ENCODE peak calls at places on chromosome 19, in ten cellular contexts. J, P, M, Y, H, T, Q, W, O and S are unnamed samples.

GRCh38 chr19:4108767-4109625 is 14.9 kb downstream of the MAP2K2 start:
- DNase-seq in J (no peak), P (no peak), M (no peak), Y (no peak), H (no peak), T (no peak), Q (no peak), W (no peak), O (no peak), S (no peak)

GRCh38 chr19:30870861-30871260 is 478.4 kb downstream of the TSHZ3 start:
- DNase-seq in J (no peak), P (peak; percentile 9), M (no peak), Y (no peak), H (no peak), T (peak; percentile 43), Q (no peak), W (peak; percentile 26), O (no peak), S (no peak)

GRCh38 chr19:52527954-52528326 is 472 bp downstream of the ZNF808 start:
- DNase-seq in J (no peak), P (peak; percentile 1), M (peak; percentile 20), Y (no peak), H (peak; percentile 47), T (peak; percentile 39), Q (peak; percentile 13), W (no peak), O (peak; percentile 2), S (no peak)

GRCh38 chr19:15923702-15924101 is 10.6 kb downstream of the CYP4F11 start:
- DNase-seq in J (no peak), P (no peak), M (no peak), Y (no peak), H (no peak), T (no peak), Q (no peak), W (no peak), O (no peak), S (no peak)

GRCh38 chr19:2603320-2603719 is 99.2 kb downstream of the GNG7 start:
- DNase-seq in J (peak; percentile 87), P (peak; percentile 92), M (no peak), Y (peak; percentile 77), H (peak; percentile 58), T (peak; percentile 35), Q (no peak), W (peak; percentile 66), O (peak; percentile 84), S (peak; percentile 85)

GRCh38 chr19:2582984-2583956 is 107.3 kb downstream of the GADD45B start:
- DNase-seq in J (peak; percentile 50), P (peak; percentile 13), M (no peak), Y (no peak), H (no peak), T (no peak), Q (no peak), W (no peak), O (no peak), S (no peak)

GRCh38 chr19:44603201-44603945 is 10.0 kb upstream of the IGSF23 start:
- DNase-seq in J (no peak), P (peak; percentile 96), M (peak; percentile 27), Y (peak; percentile 18), H (no peak), T (no peak), Q (no peak), W (no peak), O (peak; percentile 92), S (no peak)

GRCh38 chr19:1767464-1767933 is 14.2 kb downstream of the ONECUT3 start:
- DNase-seq in J (no peak), P (peak; percentile 9), M (no peak), Y (no peak), H (peak; percentile 67), T (peak; percentile 83), Q (peak; percentile 75), W (peak; percentile 43), O (no peak), S (no peak)

GRCh38 chr19:10110972-10111317 is 548 bp upstream of the P2RY11 start:
- DNase-seq in J (no peak), P (no peak), M (no peak), Y (no peak), H (no peak), T (no peak), Q (no peak), W (no peak), O (no peak), S (no peak)

GRCh38 chr19:23254141-23254910 is 4.1 kb upstream of the ZNF724 start:
- DNase-seq in J (no peak), P (no peak), M (no peak), Y (no peak), H (peak; percentile 37), T (no peak), Q (no peak), W (no peak), O (no peak), S (no peak)
- TF ChIP-seq CTCF in J (no peak), P (no peak), M (no peak), Y (no peak), H (no peak), T (no peak), Q (no peak), W (no peak), O (no peak), S (no peak)

GRCh38 chr19:35590875-35591274 is 4.9 kb downstream of the PMIS2 start:
- DNase-seq in J (no peak), P (no peak), M (no peak), Y (no peak), H (no peak), T (no peak), Q (no peak), W (no peak), O (no peak), S (no peak)

GRCh38 chr19:35595928-35596327 is 10.0 kb downstream of the PMIS2 start:
- DNase-seq in J (no peak), P (no peak), M (no peak), Y (no peak), H (no peak), T (no peak), Q (no peak), W (no peak), O (no peak), S (no peak)

GRCh38 chr19:35587326-35587725 is 1.4 kb downstream of the PMIS2 start:
- DNase-seq in J (no peak), P (peak; percentile 32), M (no peak), Y (peak; percentile 11), H (no peak), T (no peak), Q (no peak), W (no peak), O (peak; percentile 10), S (no peak)

GRCh38 chr19:35596366-35596999 is 10.5 kb downstream of the PMIS2 start:
- DNase-seq in J (no peak), P (no peak), M (no peak), Y (no peak), H (no peak), T (no peak), Q (no peak), W (peak; percentile 70), O (no peak), S (no peak)

DNA sequence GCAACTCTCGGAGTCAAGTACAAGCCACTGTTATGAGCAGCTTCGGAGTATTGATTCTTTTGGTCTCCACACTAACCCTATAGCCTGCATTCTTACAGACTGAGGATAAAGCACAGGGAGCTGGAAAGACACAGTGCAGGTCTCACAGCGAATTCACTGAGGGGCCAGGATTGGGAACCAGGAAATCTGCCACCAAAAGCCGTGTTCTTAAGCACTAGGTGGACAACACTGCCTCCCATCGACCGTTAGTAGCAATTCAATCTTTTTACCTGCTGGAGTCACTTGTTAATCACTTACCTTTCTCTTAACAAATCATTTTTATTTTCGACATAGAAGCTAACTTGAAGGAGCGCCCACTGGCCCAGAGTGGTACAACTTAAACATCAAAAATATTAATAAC is 6.3 kb downstream of the PMIS2 start:
- DNase-seq in J (no peak), P (peak; percentile 26), M (no peak), Y (no peak), H (peak; percentile 76), T (peak; percentile 19), Q (peak; percentile 16), W (peak; percentile 25), O (peak; percentile 16), S (no peak)
- TF ChIP-seq CTCF in J (no peak), P (peak; percentile 65), M (no peak), Y (peak; percentile 29), H (peak; percentile 73), T (peak; percentile 15), Q (no peak), W (peak; percentile 26), O (peak; percentile 47), S (peak; percentile 75)

GRCh38 chr19:13309853-13310252 is 159.6 kb downstream of the IER2 start:
- DNase-seq in J (no peak), P (no peak), M (no peak), Y (no peak), H (no peak), T (no peak), Q (no peak), W (no peak), O (no peak), S (no peak)
- TF ChIP-seq CTCF in J (no peak), P (no peak), M (no peak), Y (no peak), H (no peak), T (no peak), Q (no peak), W (no peak), O (no peak), S (no peak)

GRCh38 chr19:633068-633785 is at the start of gene POLRMT:
- DNase-seq in J (peak; percentile 99), P (peak; percentile 98), M (peak; percentile 99), Y (peak; percentile 97), H (peak; percentile 99), T (peak; percentile 94), Q (peak; percentile 94), W (peak; percentile 99), O (peak; percentile 96), S (no peak)
- TF ChIP-seq CTCF in J (no peak), P (no peak), M (no peak), Y (no peak), H (no peak), T (no peak), Q (no peak), W (peak; percentile 24), O (no peak), S (no peak)

GRCh38 chr19:33398361-33399060 is 25.0 kb downstream of the CEBPG start:
- DNase-seq in J (no peak), P (no peak), M (no peak), Y (no peak), H (no peak), T (no peak), Q (no peak), W (no peak), O (no peak), S (no peak)

GRCh38 chr19:33399081-33399744 is 25.7 kb downstream of the CEBPG start:
- DNase-seq in J (no peak), P (no peak), M (no peak), Y (no peak), H (no peak), T (peak; percentile 27), Q (no peak), W (no peak), O (no peak), S (no peak)

GRCh38 chr19:33396701-33397535 is 23.4 kb downstream of the CEBPG start:
- DNase-seq in J (no peak), P (no peak), M (no peak), Y (no peak), H (peak; percentile 49), T (peak; percentile 16), Q (peak; percentile 34), W (no peak), O (no peak), S (no peak)

GRCh38 chr19:33395561-33396550 is 22.3 kb downstream of the CEBPG start:
- DNase-seq in J (no peak), P (peak; percentile 71), M (peak; percentile 80), Y (no peak), H (no peak), T (peak; percentile 43), Q (no peak), W (peak; percentile 85), O (peak; percentile 49), S (no peak)

GRCh38 chr19:33397536-33398360 is 24.2 kb downstream of the CEBPG start:
- DNase-seq in J (no peak), P (no peak), M (no peak), Y (no peak), H (peak; percentile 66), T (peak; percentile 46), Q (no peak), W (no peak), O (no peak), S (peak; percentile 89)
- TF ChIP-seq CTCF in J (no peak), P (peak; percentile 7), M (no peak), Y (peak; percentile 57), H (peak; percentile 53), T (peak; percentile 25), Q (no peak), W (no peak), O (no peak), S (peak; percentile 70)